ENCODE peak calls at places on chromosomes 11 and 22, in four cellular contexts. M is K562, A is breast epithelium, W is HCT116. V is an unnamed sample.

GRCh38 chr11:34358666-34359547 is 1.1 kb upstream of the ABTB2 start:
- DNase-seq in M (peak; percentile 64), A (peak; percentile 68), W (peak; percentile 68), V (peak; percentile 67)

GRCh38 chr11:29628584-29628983 is 388.2 kb downstream of the KCNA4 start:
- DNase-seq in A (no peak), M (no peak), W (no peak), V (no peak)

GRCh38 chr22:23217171-23218052 is 37.1 kb downstream of the BCR start:
- DNase-seq in M (peak; percentile 62), W (no peak), A (no peak), V (no peak)

GRCh38 chr11:131985769-131986393 is 615.5 kb downstream of the NTM start:
- DNase-seq in W (no peak), M (no peak), A (no peak), V (no peak)

GRCh38 chr11:46381046-46381835 is at the start of gene MDK:
- DNase-seq in A (no peak), M (peak; percentile 90), W (no peak), V (peak; percentile 48)

GRCh38 chr11:33649944-33650343 is 50.7 kb downstream of the C11orf91 start:
- DNase-seq in W (no peak), A (no peak), M (no peak), V (no peak)

GRCh38 chr11:23205156-23205871 is 345.0 kb upstream of the CCDC179 start:
- DNase-seq in M (no peak), W (no peak), A (no peak), V (no peak)

GRCh38 chr22:38454011-38454360 is 1.0 kb downstream of the KCNJ4 start:
- DNase-seq in A (no peak), W (no peak), M (no peak), V (no peak)

GRCh38 chr11:15136166-15136565 is 21.4 kb downstream of the INSC start:
- DNase-seq in M (no peak), W (no peak), A (no peak), V (no peak)

GRCh38 chr11:18222814-18223421 is 13.7 kb downstream of the SAA4 start:
- DNase-seq in M (no peak), A (no peak), W (no peak), V (no peak)

GRCh38 chr22:28395920-28396447 is 283.7 kb downstream of the TTC28 start:
- DNase-seq in A (no peak), M (peak; percentile 11), W (no peak), V (no peak)

GRCh38 chr11:106424111-106424510 is 346.6 kb downstream of the AASDHPPT start:
- DNase-seq in A (no peak), W (no peak), M (no peak), V (no peak)

GRCh38 chr11:96238563-96239166 is 104.3 kb downstream of the MAML2 start:
- DNase-seq in M (no peak), A (no peak), W (no peak), V (no peak)

GRCh38 chr11:102485095-102485722 is 32.6 kb upstream of the TMEM123 start:
- DNase-seq in M (no peak), W (no peak), A (no peak), V (no peak)

GRCh38 chr11:3155691-3156258 is 9.3 kb downstream of the OSBPL5 start:
- DNase-seq in A (no peak), M (no peak), W (no peak), V (no peak)

GRCh38 chr11:95795627-95796308 is 5.5 kb downstream of the CEP57 start:
- DNase-seq in W (no peak), M (no peak), A (no peak), V (no peak)

GRCh38 chr11:111718436-111719325 is 47.5 kb downstream of the PPP2R1B start:
- DNase-seq in A (no peak), M (no peak), W (no peak), V (peak; percentile 73)

GRCh38 chr11:96037267-96037990 is 113.5 kb upstream of the MTMR2 start:
- DNase-seq in M (no peak), W (no peak), A (no peak), V (no peak)

GRCh38 chr22:35407352-35407751 is 7.4 kb downstream of the MCM5 start:
- DNase-seq in A (no peak), M (no peak), W (no peak), V (no peak)

GRCh38 chr22:35411112-35411511 is 11.2 kb downstream of the MCM5 start:
- DNase-seq in W (no peak), M (no peak), A (no peak), V (no peak)

GRCh38 chr22:35409783-35410662 is 10.1 kb downstream of the MCM5 start:
- DNase-seq in W (no peak), M (no peak), A (no peak), V (no peak)

GRCh38 chr22:35413624-35414023 is 13.7 kb downstream of the MCM5 start:
- DNase-seq in W (no peak), A (no peak), M (no peak), V (no peak)

DNA sequence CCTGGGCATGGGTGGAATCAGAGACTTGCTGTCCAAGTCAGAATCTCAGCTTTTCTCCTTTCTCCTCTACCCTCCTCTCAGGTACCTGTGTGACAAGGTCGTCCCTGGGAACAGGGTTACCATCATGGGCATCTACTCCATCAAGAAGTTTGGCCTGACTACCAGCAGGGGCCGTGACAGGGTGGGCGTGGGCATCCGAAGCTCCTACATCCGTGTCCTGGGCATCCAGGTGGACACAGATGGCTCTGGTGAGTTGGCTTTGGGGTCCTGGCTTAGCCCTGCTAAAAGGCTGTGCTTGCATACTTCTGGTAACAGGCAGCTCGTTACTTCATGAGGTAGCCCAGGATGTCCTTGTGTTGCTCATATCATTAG is 10.7 kb downstream of the MCM5 start:
- DNase-seq in M (no peak), W (no peak), A (no peak), V (no peak)
- TF ChIP-seq POLR2AphosphoS5 in M (no peak), W (no peak), A (no peak), V (no peak)

DNA sequence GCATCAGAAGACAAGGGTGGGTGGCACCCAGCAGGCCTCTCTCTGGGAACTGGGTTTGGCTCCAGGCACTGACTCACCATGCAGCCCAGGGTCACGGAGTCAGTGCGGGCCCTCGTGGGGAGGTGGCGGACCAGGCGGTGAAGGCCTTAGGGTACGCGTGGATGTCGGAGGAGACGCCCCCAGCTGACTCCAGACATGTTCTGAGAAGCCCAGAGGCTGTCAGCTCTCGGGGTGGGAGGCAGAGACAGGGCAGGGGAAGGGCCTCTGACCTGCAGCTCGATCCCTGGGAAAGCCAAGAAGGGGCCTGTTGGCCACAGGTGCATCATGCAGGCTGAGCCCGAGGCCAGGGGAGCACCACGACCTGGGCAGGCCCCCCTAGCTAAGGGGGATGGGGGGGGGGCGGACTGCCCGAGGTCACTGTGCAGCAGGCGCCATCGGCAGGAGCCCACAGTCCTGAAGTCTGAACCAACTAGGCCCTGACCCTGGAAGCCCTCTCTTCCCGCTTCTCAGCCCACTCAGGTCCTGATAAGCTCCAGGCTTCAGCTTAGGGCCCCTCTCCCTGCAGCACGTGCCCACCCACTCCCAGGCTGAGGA is 18.0 kb downstream of the MOB2 start:
- DNase-seq in A (no peak), M (no peak), W (no peak), V (no peak)
- H3K4me3 ChIP-seq in A (no peak overlapping the region), M (no peak overlapping the region), W (no peak overlapping the region), V (no peak overlapping the region)

DNA sequence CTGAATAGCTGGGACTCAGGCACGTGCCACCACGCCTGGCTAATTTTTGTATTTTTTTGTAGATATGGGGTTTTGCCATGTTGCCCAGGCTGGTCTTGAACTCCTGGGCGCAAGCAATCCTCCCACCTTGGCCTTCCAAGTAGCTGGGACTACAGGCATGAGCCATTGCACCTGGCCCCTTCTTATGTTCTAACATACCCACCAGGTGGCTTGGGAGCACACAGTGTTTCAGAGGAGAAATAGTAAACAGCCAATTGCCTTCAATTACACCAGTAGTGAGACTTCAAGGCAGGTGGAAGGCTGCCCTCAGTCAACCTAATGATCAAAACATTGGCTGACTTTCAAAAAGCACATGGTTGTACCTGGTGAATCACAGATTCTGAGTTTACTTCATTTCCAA is 167.2 kb downstream of the SWAP70 start:
- DNase-seq in W (no peak), M (no peak), A (no peak), V (no peak)
- TF ChIP-seq POLR2A in W (no peak), M (no peak), A (no peak), V (no peak)

DNA sequence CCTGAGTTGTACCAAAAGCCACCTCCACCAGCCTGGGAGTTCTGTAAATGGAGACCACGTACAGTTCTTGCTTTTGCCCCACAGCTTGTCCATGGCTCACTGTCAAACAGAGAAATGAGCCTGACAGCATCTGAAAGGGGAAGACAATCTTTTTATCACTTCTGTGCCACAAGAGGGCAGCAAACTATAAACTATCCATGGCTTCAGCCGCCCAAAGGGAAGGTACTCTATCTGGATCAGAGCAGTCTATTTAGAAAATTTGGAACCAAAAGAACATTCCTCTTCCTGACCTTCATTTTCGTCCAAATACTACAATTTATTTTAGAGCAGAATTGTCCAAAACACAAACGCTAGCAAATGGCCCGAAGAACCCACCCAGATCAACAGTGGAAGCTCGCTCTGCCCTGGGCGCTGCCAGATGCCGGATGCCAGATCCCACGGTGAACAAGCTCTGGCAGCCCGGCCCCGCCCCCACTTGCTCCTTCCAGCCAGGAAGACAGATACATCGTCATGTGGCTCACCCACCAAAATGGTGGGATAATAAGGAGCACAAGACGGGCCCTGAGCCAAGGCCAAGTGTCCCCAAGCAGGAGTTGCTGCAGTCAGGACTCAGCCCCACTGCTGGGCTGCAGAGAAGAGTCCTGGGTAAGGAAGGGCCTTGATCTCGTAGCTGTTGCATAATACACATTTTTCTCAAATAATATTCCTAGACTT is 23.9 kb upstream of the SCGB1A1 start:
- DNase-seq in W (peak; percentile 61), M (peak; percentile 76), A (peak; percentile 80), V (peak; percentile 57)
- TF ChIP-seq POLR2AphosphoS5 in W (no peak), M (no peak), A (peak; percentile 37), V (peak; percentile 52)

GRCh38 chr22:36470162-36470993 is 11.1 kb downstream of the TXN2 start:
- DNase-seq in A (peak; percentile 84), W (peak; percentile 60), M (peak; percentile 66), V (peak; percentile 87)
- H3K4me3 ChIP-seq in A (no peak overlapping the region), W (no peak overlapping the region), M (no peak overlapping the region), V (no peak overlapping the region)

GRCh38 chr22:46990937-46991520 is 228.6 kb downstream of the TBC1D22A start:
- DNase-seq in A (no peak), W (no peak), M (no peak), V (no peak)
- TF ChIP-seq POLR2A in A (no peak), W (no peak), M (no peak), V (no peak)